ENCODE peak calls at places on chromosome 16, in five cellular contexts. J is AG04449, N is mucosa of descending colon, V is HFF-Myc, U is mesothelial cell of epicardium. H is an unnamed sample.

GRCh38 chr16:56199164-56199563 is 7.9 kb downstream of the GNAO1 start:
- DNase-seq in J (no peak), N (no peak), V (no peak), U (no peak), H (no peak)

GRCh38 chr16:4814542-4815173 is 12.2 kb upstream of the ROGDI start:
- DNase-seq in J (no peak), N (no peak), V (no peak), U (no peak), H (no peak)

GRCh38 chr16:89581861-89582563 is 6.5 kb downstream of the CPNE7 start:
- DNase-seq in J (no peak), N (no peak), V (no peak), U (no peak), H (no peak)

GRCh38 chr16:11181889-11182279 is 74.1 kb downstream of the SOCS1 start:
- DNase-seq in J (no peak), N (no peak), V (no peak), U (no peak), H (no peak)

GRCh38 chr16:13909872-13910303 is 10.1 kb upstream of the ERCC4 start:
- DNase-seq in J (peak), N (no peak), V (no peak), U (no peak), H (no peak)

GRCh38 chr16:66269631-66270332 is 96.7 kb upstream of the CDH5 start:
- DNase-seq in J (no peak), N (no peak), V (no peak), U (peak), H (no peak)

GRCh38 chr16:81645303-81645702 is 133.8 kb upstream of the PLCG2 start:
- DNase-seq in J (peak), N (no peak), V (no peak), U (peak), H (no peak)

GRCh38 chr16:57609541-57610401 is 18.7 kb upstream of the ADGRG1 start:
- DNase-seq in J (no peak), N (peak), V (no peak), U (peak), H (peak)

GRCh38 chr16:61831351-61831933 is 204.8 kb downstream of the CDH8 start:
- DNase-seq in J (no peak), N (no peak), V (no peak), U (no peak), H (no peak)

GRCh38 chr16:27993587-27993986 is 69.9 kb downstream of the GSG1L start:
- DNase-seq in J (no peak), N (no peak), V (no peak), U (no peak), H (no peak)

GRCh38 chr16:58096249-58096648 is 32.9 kb downstream of the CFAP20 start:
- DNase-seq in J (no peak), N (no peak), V (no peak), U (no peak), H (no peak)

GRCh38 chr16:69848635-69849545 is 86.8 kb downstream of the WWP2 start:
- DNase-seq in J (peak), N (peak), V (peak), U (no peak), H (no peak)

GRCh38 chr16:81265658-81266451 is 27.4 kb downstream of the BCO1 start:
- DNase-seq in J (no peak), N (peak), V (no peak), U (no peak), H (no peak)

GRCh38 chr16:72620853-72621252 is 427.1 kb downstream of the ZFHX3 start:
- DNase-seq in J (no peak), N (no peak), V (no peak), U (no peak), H (no peak)

GRCh38 chr16:14310519-14310991 is 239.4 kb downstream of the MRTFB start:
- DNase-seq in J (no peak), N (peak), V (no peak), U (no peak), H (no peak)

GRCh38 chr16:47073223-47074155 is 70.3 kb downstream of the NETO2 start:
- DNase-seq in J (no peak), N (no peak), V (no peak), U (no peak), H (no peak)

GRCh38 chr16:68447721-68448359 is 468 bp downstream of the SMPD3 start:
- DNase-seq in J (no peak), N (no peak), V (no peak), U (no peak), H (no peak)

DNA sequence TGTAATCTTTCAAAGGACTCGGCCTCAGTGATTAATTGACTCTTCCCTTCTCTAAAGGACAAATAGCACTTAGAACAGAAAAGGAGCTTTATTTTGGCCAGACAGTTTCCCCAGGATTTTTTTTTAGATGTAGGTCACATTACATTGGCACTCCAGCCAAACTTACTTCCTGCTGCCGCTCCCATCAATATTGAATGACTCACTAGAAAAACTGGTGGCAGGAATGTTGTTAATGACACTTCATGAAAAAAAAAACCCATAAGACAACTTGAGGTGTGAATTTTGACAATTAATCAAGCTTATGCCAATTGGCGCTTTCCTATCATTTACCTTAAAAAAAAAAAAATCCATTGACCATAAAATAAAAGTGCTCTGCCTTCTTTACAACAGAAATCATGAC is 432.5 kb downstream of the TOX3 start:
- DNase-seq in J (no peak), N (no peak), V (no peak), U (no peak), H (no peak)
- TF ChIP-seq CTCF in J (no peak), N (no peak), V (no peak), U (no peak), H (no peak)

GRCh38 chr16:50245417-50246298 is 20.7 kb upstream of the ADCY7 start:
- DNase-seq in J (no peak), N (peak), V (no peak), U (peak), H (peak)
- TF ChIP-seq CTCF in J (peak), N (no peak), V (no peak), U (no peak), H (peak)

DNA sequence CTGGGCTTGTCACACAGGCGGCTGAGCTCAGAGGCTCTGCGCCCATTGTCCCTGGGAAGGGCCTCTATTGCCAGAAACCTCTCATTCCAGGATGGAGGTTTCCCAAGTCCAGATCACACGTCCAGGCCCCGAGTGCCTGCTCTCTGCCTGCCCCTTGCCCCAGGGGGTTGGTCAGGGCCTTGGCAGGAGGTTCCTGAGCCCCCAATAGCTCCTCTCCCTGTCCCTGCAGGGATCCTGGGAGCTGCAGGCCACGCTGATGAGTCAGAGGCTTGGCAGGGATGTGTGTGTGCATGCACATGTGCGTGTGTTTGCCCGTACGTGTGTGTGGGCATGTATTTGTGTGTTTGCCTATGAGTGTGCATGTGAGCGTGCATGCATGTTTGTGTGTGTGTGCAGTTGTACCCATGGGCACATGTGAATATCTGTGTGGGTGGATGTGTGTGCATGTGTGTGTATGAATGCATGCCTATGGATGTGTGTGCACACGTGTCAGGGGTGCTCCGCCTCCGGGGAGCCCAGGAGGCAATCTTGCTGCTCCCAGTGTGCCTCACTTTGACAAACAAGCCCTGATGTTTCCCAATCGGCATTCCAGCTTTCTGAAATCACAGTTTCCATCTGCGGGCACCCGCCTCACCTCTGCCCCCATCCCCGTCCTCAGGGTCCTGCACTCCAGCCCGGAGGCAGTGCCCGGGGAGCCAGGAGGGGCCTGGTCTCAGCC is 98.4 kb upstream of the GSE1 start:
- DNase-seq in J (peak), N (no peak), V (peak), U (no peak), H (no peak)
- TF ChIP-seq CTCF in J (no peak), N (no peak), V (no peak), U (no peak), H (no peak)

GRCh38 chr16:22625948-22626347 is 115.3 kb downstream of the NPIPB5 start:
- DNase-seq in J (no peak), N (no peak), V (no peak), U (no peak), H (no peak)

GRCh38 chr16:22627043-22627442 is 116.4 kb downstream of the NPIPB5 start:
- DNase-seq in J (no peak), N (no peak), V (no peak), U (no peak), H (no peak)

GRCh38 chr16:22631264-22631663 is 120.6 kb downstream of the NPIPB5 start:
- DNase-seq in J (no peak), N (no peak), V (no peak), U (no peak), H (no peak)

GRCh38 chr16:22630242-22630641 is 119.6 kb downstream of the NPIPB5 start:
- DNase-seq in J (no peak), N (no peak), V (no peak), U (no peak), H (no peak)

DNA sequence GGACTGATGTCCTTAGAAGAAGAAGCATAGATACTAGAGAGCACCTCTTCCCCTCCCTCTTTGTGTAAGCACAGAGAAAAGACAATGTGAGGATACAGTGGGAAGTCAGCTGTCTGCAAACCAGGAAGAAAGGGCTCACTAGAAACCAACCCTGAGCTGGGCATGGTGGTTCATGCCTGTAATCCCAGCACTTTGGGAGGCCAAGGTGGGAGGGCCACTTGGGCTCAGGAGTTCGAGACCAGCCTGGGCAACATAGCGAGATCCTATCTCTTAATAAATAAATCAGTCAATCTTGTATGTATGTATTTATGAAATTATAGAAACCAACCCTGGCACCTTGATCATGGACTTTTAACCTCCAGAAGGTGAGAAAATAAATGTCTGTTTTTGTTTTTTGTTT is 118.3 kb downstream of the NPIPB5 start:
- DNase-seq in J (no peak), N (no peak), V (no peak), U (no peak), H (no peak)
- TF ChIP-seq CTCF in J (no peak), N (no peak), V (no peak), U (no peak), H (no peak)

DNA sequence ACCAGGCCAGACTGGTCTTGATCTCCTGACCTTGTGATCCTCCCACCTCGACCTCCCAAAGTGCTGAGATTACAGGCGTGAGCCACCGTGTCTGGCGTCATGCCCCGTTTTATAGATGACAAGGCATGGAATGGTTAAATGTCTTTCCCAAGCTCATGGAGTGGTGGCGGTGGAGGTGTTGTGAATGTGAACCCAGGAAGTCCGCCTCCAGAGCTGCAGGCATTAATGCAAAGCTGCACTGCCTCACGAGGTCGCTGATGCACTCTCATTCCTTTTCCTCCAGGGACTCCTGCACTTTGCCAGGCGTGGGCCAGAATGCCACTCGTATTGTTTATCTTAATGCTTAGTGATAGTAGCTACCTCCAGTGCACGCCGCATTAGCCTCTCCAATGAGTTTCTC is 149.6 kb downstream of the WWOX start:
- DNase-seq in J (no peak), N (peak), V (no peak), U (no peak), H (no peak)
- TF ChIP-seq CTCF in J (no peak), N (no peak), V (no peak), U (no peak), H (no peak)